ENCODE peak calls at places on chromosomes 5 and 9, in four cellular contexts. H is iris pigment epithelial cell; Y is stimulated activated naive CD4-positive, alpha-beta T cell; W is germinal center. J is an unnamed sample.

GRCh38 chr5:125703616-125704015 is 719.6 kb upstream of the GRAMD2B start:
- DNase-seq in H (no peak), Y (no peak), W (no peak), J (no peak)

GRCh38 chr9:83280790-83281189 is 217.8 kb upstream of the RASEF start:
- DNase-seq in H (no peak), Y (no peak), W (no peak), J (no peak)

GRCh38 chr9:93118863-93119702 is 15.0 kb downstream of the NINJ1 start:
- DNase-seq in H (no peak), Y (no peak), W (no peak), J (no peak)

GRCh38 chr5:82307431-82307830 is 29.3 kb upstream of the RPS23 start:
- DNase-seq in H (peak; percentile 9), Y (no peak), W (no peak), J (peak; percentile 27)

GRCh38 chr5:6734243-6734695 is 21.0 kb downstream of the TENT4A start:
- DNase-seq in H (peak; percentile 56), Y (no peak), W (no peak), J (no peak)

GRCh38 chr5:132418876-132419275 is 49.4 kb downstream of the SLC22A5 start:
- DNase-seq in H (no peak), Y (no peak), W (no peak), J (no peak)

GRCh38 chr9:40884072-40884901 is 244.2 kb downstream of the FOXD4L6 start:
- DNase-seq in H (no peak), Y (no peak), W (no peak), J (no peak)

GRCh38 chr5:111511174-111512025 is 935 bp downstream of the STARD4 start:
- DNase-seq in H (peak; percentile 50), Y (no peak), W (no peak), J (peak; percentile 40)

GRCh38 chr9:87667164-87667738 is 58.7 kb upstream of the CTSL start:
- DNase-seq in H (peak; percentile 21), Y (no peak), W (no peak), J (no peak)

GRCh38 chr9:2824054-2824453 is 19.8 kb downstream of the PUM3 start:
- DNase-seq in H (no peak), Y (no peak), W (no peak), J (no peak)

GRCh38 chr9:33914887-33915286 is 97.9 kb downstream of the UBE2R2 start:
- DNase-seq in H (no peak), Y (no peak), W (no peak), J (no peak)

GRCh38 chr9:92807757-92808725 is 43.4 kb upstream of the BICD2 start:
- DNase-seq in H (no peak), Y (peak; percentile 40), W (peak; percentile 24), J (no peak)

GRCh38 chr5:154223320-154223719 is 32.8 kb downstream of the GALNT10 start:
- DNase-seq in H (no peak), Y (no peak), W (no peak), J (no peak)

GRCh38 chr5:84693256-84693655 is 308.6 kb upstream of the EDIL3 start:
- DNase-seq in H (no peak), Y (no peak), W (no peak), J (no peak)

GRCh38 chr5:73419414-73420390 is 28.9 kb downstream of the FOXD1 start:
- DNase-seq in H (peak; percentile 74), Y (no peak), W (no peak), J (peak; percentile 45)

GRCh38 chr5:32217886-32218396 is 43.8 kb upstream of the GOLPH3 start:
- DNase-seq in H (no peak), Y (no peak), W (no peak), J (peak; percentile 25)

GRCh38 chr5:93580387-93581100 is 475 bp downstream of the NR2F1-AS1 start:
- DNase-seq in H (peak; percentile 56), Y (no peak), W (no peak), J (peak; percentile 65)

GRCh38 chr9:88537743-88538055 is 2.7 kb downstream of the NXNL2 start:
- DNase-seq in H (peak; percentile 84), Y (peak; percentile 8), W (no peak), J (peak; percentile 83)

GRCh38 chr5:69491838-69492390 is 676 bp upstream of the OCLN start:
- DNase-seq in H (no peak), Y (no peak), W (no peak), J (no peak)

GRCh38 chr5:6485441-6485840 is 36.8 kb downstream of the UBE2QL1 start:
- DNase-seq in H (no peak), Y (peak; percentile 26), W (no peak), J (no peak)

GRCh38 chr5:153584561-153585359 is 94.3 kb downstream of the GRIA1 start:
- DNase-seq in H (peak; percentile 24), Y (no peak), W (no peak), J (peak; percentile 39)

GRCh38 chr9:6922680-6923079 is 164.9 kb downstream of the KDM4C start:
- DNase-seq in H (no peak), Y (no peak), W (no peak), J (no peak)

J was measured in fibroblast of villous mesenchyme.